ENCODE peak calls at places on chromosomes 11 and 22, in nine cellular contexts. P is stimulated activated naive CD8-positive, alpha-beta T cell treated with anti-CD3 and anti-CD28 coated beads, Interleukin-15, amount 100 ng/mL, for 72 hours; E is stimulated activated CD4-positive, alpha-beta T cell treated with anti-CD3 and anti-CD28 coated beads, Interleukin-12 subunit alpha, Interleukin-12 subunit beta, amount 100 ng/mL, for 24 hours; G is AG04450; J is CD4-positive, alpha-beta T cell; O is HS-27A; H is Peyer's patch; A is B cell; V is naive thymus-derived CD4-positive, alpha-beta T cell. W is an unnamed sample.
A peak's percentile ranks its signal among the peaks of the same experiment; 100 is the strongest.

GRCh38 chr22:37624017-37624365 is 15.4 kb downstream of the GGA1 start:
- DNase-seq in O (no peak), J (no peak), A (no peak), G (no peak), E (no peak), H (no peak), V (no peak), P (no peak), W (no peak)

GRCh38 chr11:29629281-29629680 is 387.5 kb downstream of the KCNA4 start:
- DNase-seq in A (no peak), P (no peak), E (no peak), O (no peak), G (no peak), J (no peak), H (no peak), V (no peak), W (no peak)

GRCh38 chr22:19174106-19175025 is 4.2 kb downstream of the SLC25A1 start:
- DNase-seq in J (no peak), H (peak; percentile 79), A (peak; percentile 82), E (no peak), P (no peak), O (peak; percentile 61), G (no peak), V (no peak), W (no peak)

GRCh38 chr11:36002196-36002595 is 58.3 kb downstream of the LDLRAD3 start:
- DNase-seq in P (no peak), A (no peak), E (no peak), V (no peak), O (no peak), G (no peak), H (no peak), J (no peak), W (no peak)

GRCh38 chr22:30947163-30947820 is 21.3 kb downstream of the MORC2 start:
- DNase-seq in A (no peak), P (no peak), V (no peak), J (no peak), G (no peak), H (no peak), O (no peak), E (no peak), W (peak; percentile 51)

GRCh38 chr11:96023311-96023710 is 99.4 kb upstream of the MTMR2 start:
- DNase-seq in G (no peak), J (no peak), H (no peak), E (no peak), A (no peak), O (no peak), P (no peak), V (no peak), W (no peak)

GRCh38 chr11:1307163-1307870 is 2.1 kb downstream of the TOLLIP start:
- DNase-seq in H (peak; percentile 60), E (no peak), G (no peak), O (no peak), J (peak; percentile 31), A (peak; percentile 49), V (no peak), P (no peak), W (no peak)

GRCh38 chr11:103714246-103714645 is 322.2 kb upstream of the DDI1 start:
- DNase-seq in V (no peak), P (no peak), O (no peak), A (no peak), J (no peak), H (no peak), E (no peak), G (peak; percentile 18), W (no peak)

GRCh38 chr11:106457727-106458126 is 380.3 kb downstream of the AASDHPPT start:
- DNase-seq in O (no peak), E (no peak), G (peak; percentile 33), H (no peak), A (no peak), J (no peak), P (no peak), V (no peak), W (no peak)

GRCh38 chr11:125221499-125221898 is 56.9 kb downstream of the PKNOX2 start:
- DNase-seq in V (no peak), J (no peak), E (no peak), O (no peak), G (no peak), A (no peak), P (no peak), H (no peak), W (no peak)

GRCh38 chr11:20030472-20030871 is 129.8 kb downstream of the DBX1 start:
- DNase-seq in P (no peak), E (no peak), O (no peak), V (no peak), H (no peak), J (no peak), A (no peak), G (no peak), W (no peak)

GRCh38 chr11:129998905-129999304 is 3.7 kb downstream of the PRDM10 start:
- DNase-seq in H (no peak), O (no peak), P (no peak), A (no peak), E (no peak), J (no peak), V (no peak), G (no peak), W (no peak)

GRCh38 chr11:128453444-128454336 is 133.7 kb downstream of the ETS1 start:
- DNase-seq in A (no peak), O (no peak), V (no peak), J (no peak), G (peak; percentile 93), H (no peak), P (no peak), E (no peak), W (no peak)

GRCh38 chr22:26853495-26853894 is 196.1 kb downstream of the MIAT start:
- DNase-seq in G (no peak), H (no peak), V (no peak), J (no peak), A (no peak), P (no peak), E (no peak), O (no peak), W (no peak)

GRCh38 chr11:30653606-30654005 is 67.5 kb upstream of the MPPED2 start:
- DNase-seq in G (no peak), H (no peak), P (no peak), V (no peak), A (no peak), J (no peak), O (no peak), E (no peak), W (no peak)

GRCh38 chr11:77416357-77416756 is 57.5 kb downstream of the PAK1 start:
- DNase-seq in E (no peak), A (no peak), J (no peak), G (no peak), P (no peak), O (no peak), H (no peak), V (no peak), W (no peak)

GRCh38 chr22:26656896-26657851 is at the start of gene MIAT:
- DNase-seq in A (no peak), E (no peak), G (no peak), P (peak; percentile 72), O (no peak), H (peak; percentile 73), J (peak; percentile 79), V (peak; percentile 45), W (peak; percentile 71)

GRCh38 chr11:72493426-72494108 is 59.2 kb upstream of the CLPB start:
- DNase-seq in V (no peak), P (no peak), E (no peak), A (no peak), J (no peak), H (no peak), G (no peak), O (no peak), W (no peak)

GRCh38 chr11:96486890-96487633 is 97.2 kb downstream of the JRKL start:
- DNase-seq in O (peak; percentile 36), A (no peak), P (no peak), G (no peak), E (no peak), H (no peak), J (no peak), V (no peak), W (no peak)

W was measured in NCI-H2171 treated with DMSO at 0.1 percent for 48 hours.